ENCODE peak calls at places on chromosomes 7 and 10, in six cellular contexts. C is tibial artery; Q is choroid plexus epithelial cell; R is ureter; I is caudate nucleus; G is stimulated activated CD8-positive, alpha-beta memory T cell treated with anti-CD3 and anti-CD28 coated beads, Interleukin-7, amount 100 ng/mL, for 24 hours. X is an unnamed sample.

GRCh38 chr10:93542358-93542791 is 24.1 kb upstream of the FFAR4 start:
- DNase-seq in G (no peak), I (no peak), R (no peak), C (no peak), Q (peak), X (no peak)

GRCh38 chr7:88758355-88759215 is 915 bp upstream of the ZNF804B start:
- DNase-seq in Q (peak), I (no peak), R (no peak), G (no peak), C (no peak), X (no peak)

GRCh38 chr10:52644678-52645434 is 127.7 kb downstream of the MBL2 start:
- DNase-seq in I (no peak), C (no peak), Q (peak), G (no peak), R (no peak), X (no peak)

GRCh38 chr7:112963634-112964033 is 123.0 kb downstream of the GPR85 start:
- DNase-seq in G (no peak), I (no peak), R (no peak), Q (no peak), C (no peak), X (no peak)

GRCh38 chr10:95987685-95988426 is 55.5 kb upstream of the CCNJ start:
- DNase-seq in C (no peak), Q (no peak), G (no peak), R (no peak), I (no peak), X (no peak)

GRCh38 chr10:122559228-122559627 is 1.3 kb upstream of the DMBT1 start:
- DNase-seq in I (no peak), R (no peak), Q (no peak), G (no peak), C (no peak), X (no peak)

GRCh38 chr7:28298870-28299484 is 113.3 kb upstream of the CREB5 start:
- DNase-seq in R (no peak), Q (peak), I (peak), C (no peak), G (no peak), X (no peak)

GRCh38 chr7:101108330-101108857 is 18.5 kb upstream of the SERPINE1 start:
- DNase-seq in C (peak), R (no peak), G (no peak), Q (peak), I (peak), X (no peak)

GRCh38 chr10:86306628-86307278 is 59.8 kb downstream of the GRID1 start:
- DNase-seq in I (no peak), C (peak), R (no peak), G (no peak), Q (peak), X (no peak)

X was measured in vagina.